ENCODE peak calls at places on chromosomes 13 and 19, in six cellular contexts. M, U, Q, K, P and L are unnamed samples.

GRCh38 chr19:18683955-18684641 is 618 bp downstream of the CRTC1 start:
- DNase-seq in M (no peak), U (no peak), Q (no peak), K (no peak), P (no peak), L (no peak)

GRCh38 chr19:20167020-20167644 is at the start of gene ZNF486:
- DNase-seq in M (peak; percentile 83), U (peak; percentile 99), Q (peak; percentile 92), K (no peak), P (peak; percentile 98), L (peak; percentile 63)

GRCh38 chr13:100550433-100550832 is 38.2 kb downstream of the GGACT start:
- DNase-seq in M (peak; percentile 38), U (no peak), Q (no peak), K (no peak), P (peak; percentile 53), L (no peak)

GRCh38 chr19:4256563-4256962 is 9.7 kb downstream of the YJU2 start:
- DNase-seq in M (no peak), U (no peak), Q (no peak), K (no peak), P (no peak), L (no peak)

GRCh38 chr13:30466841-30467252 is 1.1 kb upstream of the HMGB1 start:
- DNase-seq in M (no peak), U (no peak), Q (no peak), K (no peak), P (no peak), L (no peak)

GRCh38 chr19:898663-899062 is 5.4 kb downstream of the RNU6-9 start:
- DNase-seq in M (no peak), U (no peak), Q (peak; percentile 65), K (no peak), P (no peak), L (no peak)

GRCh38 chr19:53808710-53809125 is 15.4 kb downstream of the NLRP12 start:
- DNase-seq in M (no peak), U (no peak), Q (no peak), K (peak; percentile 45), P (peak; percentile 32), L (no peak)

GRCh38 chr13:45542878-45543277 is 72.7 kb downstream of the ERICH6B start:
- DNase-seq in M (no peak), U (no peak), Q (no peak), K (no peak), P (no peak), L (no peak)

GRCh38 chr19:41887711-41888382 is 4.9 kb downstream of the ARHGEF1 start:
- DNase-seq in M (no peak), U (no peak), Q (peak; percentile 35), K (peak; percentile 93), P (no peak), L (no peak)

GRCh38 chr13:48275507-48275906 is 28.0 kb upstream of the RB1 start:
- DNase-seq in M (no peak), U (no peak), Q (no peak), K (no peak), P (no peak), L (no peak)

DNA sequence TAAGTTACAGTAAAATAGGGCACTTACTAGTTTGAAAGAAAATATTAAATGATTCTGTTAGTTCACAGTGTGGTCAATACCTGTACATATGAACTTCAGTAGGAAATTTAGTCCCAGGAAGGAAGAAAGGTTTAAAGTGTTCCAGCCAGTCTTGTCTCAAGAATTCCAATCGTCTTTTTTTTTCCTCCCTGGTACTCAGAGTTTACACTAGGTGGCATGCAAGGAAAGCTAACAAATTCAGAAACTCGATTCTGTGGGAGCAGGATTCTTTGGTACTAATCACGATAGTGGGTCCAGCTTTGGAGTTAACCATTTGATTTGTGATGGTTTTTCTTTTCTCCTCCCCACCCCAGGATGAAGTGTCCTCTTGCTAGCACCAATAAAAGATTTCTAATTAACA is 43.6 kb downstream of the POLR1D start:
- DNase-seq in M (no peak), U (no peak), Q (no peak), K (no peak), P (no peak), L (no peak)
- TF ChIP-seq CTCF in M (peak; percentile 6), U (no peak), Q (no peak), K (peak; percentile 7), P (peak; percentile 26), L (peak; percentile 49)

DNA sequence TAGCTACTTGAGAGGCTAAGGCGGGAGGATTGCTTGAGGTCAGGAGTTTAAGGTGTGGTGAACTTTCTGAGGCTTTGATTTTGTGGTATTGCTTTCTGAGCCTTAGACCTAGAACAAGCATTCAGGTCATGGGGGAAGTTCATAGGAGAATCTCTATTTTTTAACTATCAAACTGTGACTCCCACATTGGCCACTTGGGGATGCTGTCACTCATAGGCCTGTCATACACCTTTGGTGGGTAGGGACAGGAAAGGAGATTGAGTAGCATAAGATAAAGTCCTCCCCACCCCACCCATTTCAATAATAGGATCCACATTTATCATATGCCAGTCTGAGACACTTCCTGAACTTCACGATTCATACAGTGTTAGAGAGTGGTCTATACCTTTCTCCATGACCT is 41.9 kb upstream of the PSG2 start:
- DNase-seq in M (no peak), U (no peak), Q (no peak), K (no peak), P (no peak), L (no peak)
- TF ChIP-seq CTCF in M (no peak), U (no peak), Q (no peak), K (no peak), P (no peak), L (peak; percentile 13)

GRCh38 chr19:5269926-5270325 is 70.7 kb downstream of the PTPRS start:
- DNase-seq in M (no peak), U (no peak), Q (no peak), K (no peak), P (no peak), L (no peak)

GRCh38 chr19:5273782-5274181 is 66.8 kb downstream of the PTPRS start:
- DNase-seq in M (no peak), U (no peak), Q (no peak), K (no peak), P (no peak), L (no peak)

GRCh38 chr19:5269279-5269678 is 71.3 kb downstream of the PTPRS start:
- DNase-seq in M (no peak), U (no peak), Q (no peak), K (no peak), P (no peak), L (no peak)

GRCh38 chr19:5268801-5269200 is 71.8 kb downstream of the PTPRS start:
- DNase-seq in M (no peak), U (no peak), Q (no peak), K (no peak), P (no peak), L (no peak)

GRCh38 chr19:5271145-5271544 is 69.5 kb downstream of the PTPRS start:
- DNase-seq in M (no peak), U (no peak), Q (no peak), K (no peak), P (no peak), L (no peak)
- TF ChIP-seq CTCF in M (no peak), U (no peak), Q (peak; percentile 23), K (no peak), P (peak; percentile 41), L (peak; percentile 19)

GRCh38 chr13:53382008-53382407 is 353.4 kb downstream of the OLFM4 start:
- DNase-seq in M (no peak), U (no peak), Q (no peak), K (no peak), P (no peak), L (no peak)
- TF ChIP-seq CTCF in M (no peak), U (no peak), Q (no peak), K (no peak), P (no peak), L (no peak)

GRCh38 chr19:8158411-8159074 is 9.2 kb upstream of the FBN3 start:
- DNase-seq in M (peak; percentile 24), U (peak; percentile 60), Q (peak; percentile 46), K (peak; percentile 79), P (peak; percentile 75), L (peak; percentile 38)
- TF ChIP-seq CTCF in M (peak; percentile 49), U (peak; percentile 82), Q (peak; percentile 60), K (peak; percentile 93), P (peak; percentile 75), L (peak; percentile 81)

DNA sequence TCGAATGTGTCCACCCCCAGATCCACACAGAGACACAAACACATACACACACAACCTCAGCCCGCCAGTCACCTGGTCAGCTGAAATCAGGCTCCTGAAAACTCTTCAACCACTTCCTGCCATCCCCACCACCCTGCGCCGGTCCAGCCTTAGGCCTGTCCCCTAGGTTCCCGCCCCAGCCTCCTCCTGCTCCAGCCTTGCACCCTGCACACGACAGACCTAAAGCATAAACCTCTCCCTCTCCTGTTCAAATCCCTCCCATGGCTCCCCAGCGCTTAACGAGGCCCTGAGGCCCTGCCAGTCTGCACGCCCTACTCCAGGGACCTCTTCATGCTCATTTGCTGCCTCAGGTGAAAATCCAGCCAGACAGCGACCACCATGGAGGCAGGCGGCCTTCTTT is 7.1 kb downstream of the PNMA8B start:
- DNase-seq in M (no peak), U (no peak), Q (no peak), K (no peak), P (no peak), L (no peak)
- TF ChIP-seq CTCF in M (no peak), U (no peak), Q (no peak), K (no peak), P (no peak), L (no peak)